ENCODE peak calls at places on chromosomes 12 and 14, in six cellular contexts. K is A549, D is OCI-LY7, V is neural progenitor cell, X is hepatocyte, M is mammary epithelial cell. Y is an unnamed sample.

GRCh38 chr14:105389976-105390848 is 8.1 kb upstream of the TEX22 start:
- DNase-seq in K (no peak), D (peak), V (no peak), X (no peak), M (no peak), Y (no peak)

GRCh38 chr12:114306646-114307045 is 99.3 kb downstream of the TBX5 start:
- DNase-seq in K (no peak), D (no peak), V (no peak), X (no peak), M (no peak), Y (peak)

GRCh38 chr14:101665478-101666078 is 95.9 kb upstream of the PPP2R5C start:
- DNase-seq in K (peak), D (peak), V (peak), X (peak), M (peak), Y (peak)

GRCh38 chr12:52210186-52210924 is 18.5 kb upstream of the KRT80 start:
- DNase-seq in K (peak), D (no peak), V (no peak), X (no peak), M (peak), Y (peak)

GRCh38 chr14:86015511-86015910 is 485.6 kb downstream of the FLRT2 start:
- DNase-seq in K (no peak), D (no peak), V (no peak), X (no peak), M (no peak), Y (no peak)

GRCh38 chr12:5498806-5499205 is 66.9 kb downstream of the NTF3 start:
- DNase-seq in K (no peak), D (no peak), V (no peak), X (no peak), M (no peak), Y (no peak)

GRCh38 chr12:3315201-3315661 is 175.8 kb upstream of the PRMT8 start:
- DNase-seq in K (no peak), D (no peak), V (no peak), X (no peak), M (peak), Y (peak)

GRCh38 chr14:51552275-51552674 is 99.4 kb upstream of the FRMD6 start:
- DNase-seq in K (peak), D (no peak), V (peak), X (no peak), M (no peak), Y (no peak)

GRCh38 chr12:132393991-132394949 is 64.9 kb upstream of the GALNT9 start:
- DNase-seq in K (peak), D (no peak), V (no peak), X (no peak), M (no peak), Y (no peak)

GRCh38 chr12:109879332-109880048 is 851 bp downstream of the GLTP start:
- DNase-seq in K (no peak), D (no peak), V (peak), X (no peak), M (peak), Y (no peak)

GRCh38 chr12:113479578-113480335 is 8.1 kb upstream of the LHX5 start:
- DNase-seq in K (no peak), D (no peak), V (peak), X (peak), M (no peak), Y (peak)

GRCh38 chr14:23861666-23862065 is 91.9 kb upstream of the DHRS4 start:
- DNase-seq in K (peak), D (no peak), V (no peak), X (peak), M (no peak), Y (no peak)

GRCh38 chr12:128140551-128140950 is 126.4 kb upstream of the TMEM132C start:
- DNase-seq in K (peak), D (no peak), V (no peak), X (peak), M (no peak), Y (no peak)

GRCh38 chr12:124774462-124775167 is 89.0 kb downstream of the SCARB1 start:
- DNase-seq in K (no peak), D (peak), V (no peak), X (no peak), M (peak), Y (peak)

GRCh38 chr12:100398307-100398706 is 41.4 kb downstream of the SLC17A8 start:
- DNase-seq in K (no peak), D (no peak), V (no peak), X (peak), M (no peak), Y (no peak)

GRCh38 chr12:107661830-107662229 is 23.8 kb upstream of the PWP1 start:
- DNase-seq in K (no peak), D (no peak), V (no peak), X (no peak), M (no peak), Y (no peak)

GRCh38 chr12:111451649-111452129 is 46.0 kb downstream of the SH2B3 start:
- DNase-seq in K (peak), D (peak), V (peak), X (peak), M (peak), Y (peak)

GRCh38 chr12:26789731-26790644 is 43.0 kb downstream of the ITPR2 start:
- DNase-seq in K (peak), D (no peak), V (no peak), X (no peak), M (peak), Y (peak)

GRCh38 chr12:6613015-6613775 is 6.0 kb upstream of the CHD4 start:
- DNase-seq in K (no peak), D (peak), V (peak), X (peak), M (peak), Y (peak)

GRCh38 chr12:6613776-6614512 is 6.8 kb upstream of the CHD4 start:
- DNase-seq in K (peak), D (peak), V (peak), X (peak), M (peak), Y (peak)

GRCh38 chr12:6615802-6616201 is 8.6 kb upstream of the CHD4 start:
- DNase-seq in K (no peak), D (no peak), V (no peak), X (no peak), M (no peak), Y (no peak)

GRCh38 chr12:6612652-6613014 is 5.5 kb upstream of the CHD4 start:
- DNase-seq in K (no peak), D (peak), V (no peak), X (no peak), M (no peak), Y (no peak)

DNA sequence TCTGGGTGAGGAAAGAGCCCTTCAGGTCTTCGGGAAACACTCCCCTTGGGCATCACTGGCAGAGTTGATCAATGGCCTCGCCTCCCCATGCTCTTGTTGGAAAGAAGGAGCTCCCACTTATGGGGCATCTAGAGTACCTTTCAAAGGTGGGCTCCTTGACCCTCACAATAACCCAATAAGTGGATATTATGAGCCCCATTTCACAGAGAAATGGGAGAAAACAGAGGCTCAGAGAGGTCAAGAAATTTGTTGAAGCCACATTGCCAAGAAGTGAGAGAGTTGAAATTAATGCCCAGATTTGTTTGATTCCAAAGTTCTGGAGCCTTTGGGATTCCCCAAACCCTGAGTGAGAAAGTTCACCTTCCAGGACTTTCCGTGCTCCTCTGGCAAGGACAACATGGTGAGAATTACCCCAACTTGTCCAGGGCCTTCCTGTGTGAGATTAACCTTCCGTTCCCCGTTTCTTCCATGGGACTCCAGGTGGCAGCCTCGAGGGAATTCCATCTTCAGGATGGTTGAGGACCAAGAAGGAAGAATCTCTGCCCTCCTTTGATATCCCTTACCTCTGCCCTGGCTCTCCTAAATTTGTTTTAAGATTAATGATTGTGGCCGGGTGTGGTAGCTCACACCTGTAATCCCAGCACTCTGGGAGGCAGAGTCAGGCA is 7.5 kb upstream of the CHD4 start:
- DNase-seq in K (peak), D (no peak), V (peak), X (peak), M (no peak), Y (no peak)
- TF ChIP-seq CTCF in K (no peak), D (peak), V (peak), X (no peak), M (peak), Y (no peak)

DNA sequence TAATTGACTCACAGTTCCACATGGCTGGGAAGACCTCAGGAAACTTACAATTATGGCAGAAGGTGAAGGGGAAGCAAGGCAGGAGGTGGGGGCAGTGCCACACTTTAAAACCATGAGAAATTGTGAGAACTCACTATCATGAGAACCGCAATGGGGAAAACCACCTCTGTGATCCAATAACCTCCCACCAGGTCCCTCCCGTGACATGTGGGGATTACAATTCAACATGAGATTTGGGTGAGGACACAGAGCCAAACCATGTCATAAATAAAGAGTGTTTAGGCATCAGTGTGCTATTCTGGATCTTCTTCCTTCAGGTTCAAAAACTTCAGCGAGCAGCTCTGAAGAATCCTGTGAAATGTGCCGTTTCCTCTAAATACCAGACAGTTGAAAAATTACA is 9.7 kb downstream of the DDX47 start:
- DNase-seq in K (no peak), D (no peak), V (no peak), X (no peak), M (no peak), Y (no peak)
- H3K4me2 ChIP-seq in K (peak), D (no peak), V (no peak), X (no peak), M (no peak), Y (no peak)

GRCh38 chr14:76644875-76645518 is 116.3 kb upstream of the VASH1 start:
- DNase-seq in K (peak), D (peak), V (peak), X (peak), M (peak), Y (peak)
- TF ChIP-seq CTCF in K (peak), D (peak), V (peak), X (peak), M (peak), Y (peak)

GRCh38 chr14:22824711-22825359 is 4.9 kb upstream of the MRPL52 start:
- DNase-seq in K (peak), D (peak), V (no peak), X (peak), M (peak), Y (peak)
- H3K4me2 ChIP-seq in K (peak), D (peak), V (no peak), X (peak), M (peak), Y (peak)

GRCh38 chr12:120795441-120796178 is 70.0 kb downstream of the ACADS start:
- DNase-seq in K (no peak), D (no peak), V (no peak), X (no peak), M (no peak), Y (no peak)
- TF ChIP-seq CTCF in K (no peak), D (no peak), V (no peak), X (no peak), M (no peak), Y (no peak)

DNA sequence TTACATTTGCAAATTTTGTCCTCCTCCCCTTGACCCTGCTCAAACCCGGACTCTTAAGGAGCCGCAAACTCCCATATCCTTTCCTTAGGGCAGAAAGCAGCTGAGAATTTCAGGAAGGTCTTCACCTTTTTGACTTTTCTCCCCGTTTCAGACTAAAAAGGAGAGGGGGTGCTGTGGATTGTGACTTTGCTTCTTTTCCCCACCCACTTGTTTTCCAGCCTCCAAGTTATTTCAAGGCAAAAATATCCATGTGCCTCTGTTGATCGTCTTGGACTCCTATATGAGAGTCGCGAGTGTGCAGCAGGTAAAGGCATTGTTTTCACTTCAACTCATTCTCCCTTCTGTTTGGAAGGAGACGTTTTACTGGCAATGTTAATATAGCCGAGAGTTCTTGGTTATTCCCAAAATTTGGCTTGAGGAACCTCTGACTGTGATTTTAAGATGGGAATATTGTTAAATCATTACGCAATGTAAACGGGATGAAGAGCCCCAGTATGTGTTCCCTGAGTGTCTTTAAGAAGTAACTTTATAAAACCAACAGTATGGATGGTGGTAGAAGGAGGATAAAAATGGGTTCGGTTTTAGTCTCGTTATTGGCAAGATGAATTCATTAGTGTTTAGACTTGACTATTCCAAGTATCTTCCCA is 663 bp downstream of the LRRK2 start:
- DNase-seq in K (peak), D (no peak), V (no peak), X (no peak), M (no peak), Y (no peak)
- H3K4me2 ChIP-seq in K (peak), D (peak), V (peak), X (peak), M (peak), Y (peak)

GRCh38 chr14:79915411-79915810 is 295.9 kb downstream of the DIO2 start:
- DNase-seq in K (no peak), D (no peak), V (no peak), X (no peak), M (no peak), Y (no peak)

GRCh38 chr14:79911762-79912161 is 299.5 kb downstream of the DIO2 start:
- DNase-seq in K (no peak), D (no peak), V (no peak), X (no peak), M (no peak), Y (no peak)

GRCh38 chr14:79914595-79914994 is 296.7 kb downstream of the DIO2 start:
- DNase-seq in K (no peak), D (no peak), V (no peak), X (no peak), M (no peak), Y (no peak)

GRCh38 chr14:79910086-79910485 is 301.2 kb downstream of the DIO2 start:
- DNase-seq in K (no peak), D (no peak), V (no peak), X (no peak), M (no peak), Y (no peak)
- TF ChIP-seq CTCF in K (no peak), D (no peak), V (no peak), X (no peak), M (no peak), Y (no peak)

GRCh38 chr12:70985850-70986249 is 65.3 kb upstream of the PTPRR start:
- DNase-seq in K (no peak), D (no peak), V (no peak), X (no peak), M (no peak), Y (peak)
- H3K4me2 ChIP-seq in K (no peak), D (no peak), V (no peak), X (no peak), M (no peak), Y (no peak)

GRCh38 chr12:66500094-66500493 is 178.8 kb downstream of the GRIP1 start:
- DNase-seq in K (no peak), D (no peak), V (no peak), X (no peak), M (peak), Y (no peak)
- TF ChIP-seq CTCF in K (no peak), D (no peak), V (no peak), X (no peak), M (no peak), Y (no peak)

GRCh38 chr12:57548488-57548887 is 1.4 kb upstream of the KIF5A start:
- DNase-seq in K (no peak), D (no peak), V (no peak), X (no peak), M (no peak), Y (no peak)

GRCh38 chr12:57547366-57548315 is 649 bp upstream of the DCTN2 start:
- DNase-seq in K (no peak), D (no peak), V (no peak), X (no peak), M (no peak), Y (no peak)

GRCh38 chr12:57550628-57551549 is 1.0 kb downstream of the KIF5A start:
- DNase-seq in K (no peak), D (no peak), V (no peak), X (no peak), M (no peak), Y (no peak)

GRCh38 chr12:57549909-57550627 is at the start of gene KIF5A:
- DNase-seq in K (no peak), D (peak), V (peak), X (peak), M (no peak), Y (peak)

DNA sequence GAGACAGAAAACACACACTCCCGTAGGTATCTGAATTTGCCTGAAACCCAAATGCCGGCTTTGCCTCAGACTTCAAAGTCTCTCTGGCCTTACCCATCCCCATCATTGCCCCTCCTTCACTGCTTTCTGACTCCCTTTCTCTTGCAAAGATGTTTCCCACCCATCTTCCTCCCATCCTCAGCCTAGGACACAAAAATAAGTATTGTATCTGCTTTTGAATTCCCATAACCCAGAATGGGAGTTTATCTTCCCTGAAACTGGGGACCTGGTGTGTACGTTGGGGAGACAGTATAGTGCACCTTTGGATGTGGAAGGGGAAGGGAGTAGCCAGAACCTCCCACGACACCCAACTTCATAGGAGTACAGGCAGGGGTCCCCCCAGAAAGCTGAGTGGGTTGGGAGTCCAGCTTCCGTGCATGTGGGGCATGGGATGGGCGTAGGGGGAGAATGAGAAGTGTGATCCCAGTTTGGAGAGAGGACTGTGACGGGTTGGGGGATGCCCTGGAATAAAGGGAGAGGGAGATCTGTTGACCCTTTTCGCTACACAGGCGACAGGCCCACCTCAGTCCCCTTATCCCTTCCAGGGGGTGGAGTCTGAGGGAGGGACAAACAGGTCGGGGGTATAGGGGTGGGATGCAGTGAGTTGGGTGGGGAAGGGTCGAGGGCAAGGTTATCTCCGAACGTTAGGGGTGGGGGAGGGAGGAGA is 488 bp upstream of the KIF5A start:
- DNase-seq in K (no peak), D (no peak), V (no peak), X (no peak), M (no peak), Y (no peak)
- H3K4me2 ChIP-seq in K (peak), D (peak), V (peak), X (peak), M (peak), Y (no peak)

Y was measured in fibroblast of lung.